ENCODE peak calls at places on chromosome 1, in six cellular contexts. E is neural progenitor cell; P is stimulated activated CD8-positive, alpha-beta memory T cell treated with anti-CD3 and anti-CD28 coated beads, Interleukin-4, amount 100 ng/mL, for 1 hour; S is amniotic stem cell; A is RKO; R is H4. B is an unnamed sample.

GRCh38 chr1:219299420-219299819 is 125.7 kb downstream of the LYPLAL1 start:
- DNase-seq in P (no peak), S (no peak), A (no peak), E (no peak), R (no peak), B (no peak)

GRCh38 chr1:200319143-200319542 is 90.7 kb downstream of the ZNF281 start:
- DNase-seq in E (no peak), S (no peak), A (no peak), R (no peak), P (no peak), B (no peak)

GRCh38 chr1:154934358-154934948 is 2.1 kb downstream of the PMVK start:
- DNase-seq in R (no peak), E (no peak), P (no peak), A (no peak), S (no peak), B (no peak)

GRCh38 chr1:43979528-43980254 is 681 bp downstream of the B4GALT2 start:
- DNase-seq in E (peak), S (no peak), P (no peak), R (peak), A (peak), B (peak)

GRCh38 chr1:114216431-114217173 is 62.9 kb upstream of the SYT6 start:
- DNase-seq in R (no peak), E (no peak), A (no peak), S (no peak), P (no peak), B (no peak)

GRCh38 chr1:213761845-213762407 is 225.8 kb upstream of the PROX1 start:
- DNase-seq in A (peak), R (peak), E (no peak), S (no peak), P (no peak), B (no peak)

GRCh38 chr1:156282143-156282478 is 514 bp downstream of the SMG5 start:
- DNase-seq in P (no peak), S (no peak), R (peak), A (peak), E (no peak), B (no peak)

GRCh38 chr1:228340686-228341449 is 65.8 kb downstream of the TRIM11 start:
- DNase-seq in P (no peak), A (no peak), S (no peak), R (no peak), E (peak), B (peak)